ENCODE peak calls at places on chromosomes 11 and 22, in five cellular contexts. K, I, A, W and X are unnamed samples.

GRCh38 chr11:19453893-19454292 is 213.1 kb upstream of the E2F8 start:
- DNase-seq in K (no peak), A (no peak), I (no peak), W (no peak), X (no peak)

GRCh38 chr22:42670921-42671709 is 21.9 kb upstream of the CYB5R3 start:
- DNase-seq in K (no peak), A (no peak), I (no peak), W (no peak), X (no peak)

GRCh38 chr11:18394928-18395734 is 768 bp downstream of the LDHA start:
- DNase-seq in I (peak), W (no peak), A (no peak), K (no peak), X (no peak)

GRCh38 chr11:43576834-43577521 is 103.6 kb upstream of the HSD17B12 start:
- DNase-seq in W (no peak), I (peak), A (peak), K (no peak), X (peak)

GRCh38 chr22:31647921-31648320 is 14.1 kb downstream of the PISD start:
- DNase-seq in K (no peak), A (no peak), W (no peak), I (no peak), X (no peak)

GRCh38 chr22:30439836-30440235 is 14.3 kb downstream of the MTFP1 start:
- DNase-seq in K (no peak), I (no peak), W (no peak), A (no peak), X (no peak)

GRCh38 chr11:44572884-44573283 is 7.4 kb downstream of the CD82 start:
- DNase-seq in K (no peak), W (no peak), I (peak), A (no peak), X (no peak)

GRCh38 chr11:1113405-1114201 is 38.9 kb downstream of the MUC2 start:
- DNase-seq in I (no peak), K (no peak), W (no peak), A (no peak), X (peak)

GRCh38 chr11:112016765-112017356 is 8.3 kb upstream of the DLAT start:
- DNase-seq in A (no peak), K (no peak), W (no peak), I (no peak), X (no peak)

GRCh38 chr22:43110444-43110926 is at the start of gene BIK:
- DNase-seq in W (no peak), A (peak), I (peak), K (no peak), X (peak)

GRCh38 chr11:104134760-104135159 is 29.2 kb downstream of the PDGFD start:
- DNase-seq in I (no peak), A (no peak), K (no peak), W (no peak), X (no peak)

GRCh38 chr22:38973289-38974169 is 8.6 kb upstream of the APOBEC3B start:
- DNase-seq in A (peak), W (no peak), I (no peak), K (peak), X (peak)

GRCh38 chr11:119470316-119471266 is 47.6 kb upstream of the THY1 start:
- DNase-seq in I (no peak), W (no peak), K (no peak), A (no peak), X (no peak)

GRCh38 chr11:10900686-10901415 is 43.0 kb upstream of the ZBED5 start:
- DNase-seq in I (no peak), A (no peak), K (no peak), W (no peak), X (peak)

GRCh38 chr11:50044647-50045046 is 12.0 kb downstream of the OR4C45 start:
- DNase-seq in I (no peak), W (no peak), A (no peak), K (no peak), X (no peak)

GRCh38 chr11:12455938-12456337 is 78.6 kb downstream of the PARVA start:
- DNase-seq in K (no peak), I (no peak), A (no peak), W (no peak), X (no peak)

GRCh38 chr22:17201285-17201945 is 17.8 kb downstream of the ADA2 start:
- DNase-seq in K (no peak), I (no peak), W (no peak), A (peak), X (peak)

GRCh38 chr11:74299000-74299399 is 12.4 kb downstream of the P4HA3 start:
- DNase-seq in W (no peak), K (no peak), A (no peak), I (no peak), X (no peak)

GRCh38 chr22:45563362-45564040 is 60.8 kb downstream of the FBLN1 start:
- DNase-seq in K (no peak), W (no peak), I (no peak), A (no peak), X (no peak)

GRCh38 chr11:46686886-46687810 is 13.3 kb downstream of the ARHGAP1 start:
- DNase-seq in A (no peak), I (no peak), W (no peak), K (no peak), X (no peak)

GRCh38 chr22:29704528-29705285 is 15.1 kb upstream of the CABP7 start:
- DNase-seq in W (no peak), K (no peak), I (peak), A (peak), X (no peak)

GRCh38 chr11:44748606-44749005 is 21.8 kb downstream of the TSPAN18 start:
- DNase-seq in W (no peak), I (no peak), A (no peak), K (no peak), X (no peak)

GRCh38 chr11:9820260-9820659 is 156.4 kb downstream of the SWAP70 start:
- DNase-seq in A (no peak), K (no peak), W (no peak), I (no peak), X (no peak)

GRCh38 chr11:68767672-68768071 is 16.4 kb upstream of the TESMIN start:
- DNase-seq in A (no peak), I (no peak), W (no peak), K (no peak), X (no peak)

GRCh38 chr11:64869571-64870175 is 8.7 kb downstream of the EHD1 start:
- DNase-seq in W (no peak), I (no peak), A (peak), K (no peak), X (no peak)

GRCh38 chr11:8917157-8917820 is 6.3 kb downstream of the AKIP1 start:
- DNase-seq in W (no peak), I (no peak), A (peak), K (no peak), X (no peak)

GRCh38 chr11:126543691-126544090 is 188.2 kb downstream of the ST3GAL4 start:
- DNase-seq in K (no peak), W (no peak), A (no peak), I (no peak), X (no peak)

GRCh38 chr11:44963948-44964347 is 13.3 kb upstream of the TP53I11 start:
- DNase-seq in I (no peak), K (no peak), A (no peak), W (no peak), X (no peak)

GRCh38 chr11:129888451-129888850 is 6.9 kb downstream of the NFRKB start:
- DNase-seq in K (no peak), W (no peak), I (no peak), A (no peak), X (no peak)

DNA sequence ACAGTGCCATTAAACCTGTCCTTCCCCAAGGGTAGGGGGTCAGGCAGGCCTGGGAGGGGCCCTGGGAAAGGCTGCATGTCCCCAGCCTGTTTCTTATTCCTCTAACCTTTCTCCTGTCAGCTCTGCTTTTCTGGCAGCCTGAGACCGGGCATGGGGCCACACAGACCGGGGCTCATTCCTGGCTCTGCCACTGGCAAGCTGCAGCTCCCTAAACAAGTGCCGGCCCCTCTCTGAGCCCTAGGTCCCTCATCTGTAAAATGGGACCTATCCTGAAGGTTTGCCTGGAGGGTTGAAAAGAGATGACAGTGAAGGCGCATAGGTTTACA is 559.5 kb downstream of the MN1 start:
- DNase-seq in A (no peak), W (no peak), K (no peak), I (no peak), X (no peak)
- TF ChIP-seq TAF1 in A (no peak), W (no peak), K (no peak), I (no peak), X (no peak)

GRCh38 chr22:49481651-49482399 is 345.8 kb downstream of the BRD1 start:
- DNase-seq in I (no peak), A (no peak), W (no peak), K (no peak), X (no peak)

GRCh38 chr22:49479566-49479965 is 348.1 kb downstream of the BRD1 start:
- DNase-seq in A (no peak), W (no peak), I (no peak), K (no peak), X (no peak)

GRCh38 chr22:49482811-49483210 is 344.9 kb downstream of the BRD1 start:
- DNase-seq in W (no peak), A (no peak), K (no peak), I (no peak), X (no peak)

GRCh38 chr22:49480340-49480739 is 347.3 kb downstream of the BRD1 start:
- DNase-seq in A (no peak), K (no peak), I (no peak), W (no peak), X (no peak)

GRCh38 chr22:49480896-49481650 is 346.6 kb downstream of the BRD1 start:
- DNase-seq in A (no peak), K (no peak), I (no peak), W (no peak), X (peak)
- TF ChIP-seq CHD2 in A (no peak), K (no peak), I (no peak), W (no peak), X (no peak)

GRCh38 chr11:34866375-34866774 is 49.8 kb downstream of the APIP start:
- DNase-seq in I (no peak), K (no peak), A (no peak), W (no peak), X (no peak)
- TF ChIP-seq TAF1 in I (no peak), K (no peak), A (no peak), W (no peak), X (no peak)

GRCh38 chr22:49761836-49762235 is 65.8 kb downstream of the BRD1 start:
- DNase-seq in W (no peak), K (no peak), A (no peak), I (no peak), X (no peak)

GRCh38 chr22:49760280-49760629 is 67.4 kb downstream of the BRD1 start:
- DNase-seq in I (no peak), K (no peak), W (peak), A (no peak), X (no peak)

GRCh38 chr22:49763696-49764095 is 64.0 kb downstream of the BRD1 start:
- DNase-seq in W (no peak), I (peak), A (no peak), K (no peak), X (no peak)

GRCh38 chr22:49763138-49763537 is 64.5 kb downstream of the BRD1 start:
- DNase-seq in I (no peak), A (no peak), K (no peak), W (no peak), X (no peak)

DNA sequence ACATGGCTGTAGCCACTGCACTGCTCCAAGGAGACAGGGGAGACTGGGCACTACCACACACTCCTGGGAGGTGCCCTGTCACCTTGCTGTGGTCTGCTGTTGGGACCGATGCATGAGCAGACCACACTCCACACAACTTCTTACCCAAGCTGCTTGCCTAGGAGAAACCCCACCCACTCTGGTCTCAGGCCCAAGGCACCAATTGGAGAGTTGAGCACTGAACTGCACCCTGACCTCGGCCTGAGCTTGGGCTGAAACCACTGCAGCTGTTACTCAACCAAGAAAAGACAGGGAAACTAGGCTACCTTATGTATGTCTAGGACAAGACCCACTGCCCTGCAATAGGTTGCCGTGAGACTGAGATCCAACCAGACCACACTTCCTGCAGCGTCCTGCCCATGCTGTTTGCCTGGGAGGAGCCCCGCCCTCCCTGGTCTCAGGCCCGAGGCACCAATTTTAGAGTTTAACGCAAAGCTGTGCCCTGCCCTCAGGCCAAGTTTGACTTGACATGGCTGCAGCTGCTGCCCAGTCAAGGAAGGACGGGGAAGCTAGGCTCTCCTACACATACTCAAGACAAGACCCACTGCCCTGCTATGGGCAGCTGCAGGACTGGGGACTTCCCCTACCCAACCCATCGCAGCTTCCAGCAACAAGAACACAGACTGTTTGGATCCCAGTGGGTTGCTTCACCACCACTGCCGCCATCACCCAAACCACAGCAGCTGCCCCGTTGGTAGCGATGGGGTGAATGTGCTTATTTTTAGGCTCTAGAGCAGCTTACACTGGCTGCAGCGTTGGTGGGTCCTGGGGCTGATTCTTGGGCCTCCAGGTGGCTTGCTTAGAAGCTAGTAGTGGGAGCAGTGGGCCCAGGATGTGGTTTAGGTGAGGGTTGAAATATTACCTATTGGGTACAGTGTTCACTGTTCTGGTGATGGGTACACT is 66.8 kb downstream of the BRD1 start:
- DNase-seq in W (peak), I (no peak), K (no peak), A (no peak), X (no peak)
- TF ChIP-seq CHD2 in W (no peak), I (no peak), K (no peak), A (no peak), X (no peak)